ENCODE peak calls at places on chromosomes 4 and X, in six cellular contexts. V is psoas muscle; Y is CD8-positive, alpha-beta T cell; L is neuronal stem cell; D is H9; H is left ventricle myocardium inferior. R is an unnamed sample. For H3K4me1, the result is how much of the 10 kb centered on the place peaks cover.

GRCh38 chr4:153115322-153116100 is 88.7 kb upstream of the TRIM2 start:
- DNase-seq in V (no peak), L (no peak), D (no peak), Y (peak), H (no peak), R (no peak)

GRCh38 chr4:153535735-153536494 is 69.8 kb downstream of the TMEM131L start:
- DNase-seq in H (no peak), L (no peak), D (peak), Y (no peak), V (no peak), R (no peak)

GRCh38 chr4:138405934-138406567 is 163.9 kb upstream of the SLC7A11 start:
- DNase-seq in Y (no peak), H (no peak), L (no peak), V (no peak), D (no peak), R (no peak)

GRCh38 chr4:53905935-53906377 is 158.4 kb downstream of the CHIC2 start:
- DNase-seq in Y (no peak), V (peak), L (peak), H (peak), D (peak), R (no peak)

GRCh38 chr4:171612907-171613306 is 200.3 kb upstream of the GALNTL6 start:
- DNase-seq in H (no peak), D (no peak), L (no peak), V (no peak), Y (no peak), R (no peak)

GRCh38 chr4:138736362-138736761 is 279.2 kb upstream of the NOCT start:
- DNase-seq in H (no peak), Y (no peak), D (no peak), V (no peak), L (no peak), R (no peak)

GRCh38 chr4:5389756-5390155 is 318.6 kb downstream of the EVC2 start:
- DNase-seq in D (peak), V (no peak), H (no peak), L (no peak), Y (no peak), R (no peak)

GRCh38 chrX:12741416-12741815 is 49.8 kb upstream of the PRPS2 start:
- DNase-seq in D (no peak), Y (no peak), L (no peak), V (no peak), H (no peak), R (no peak)

GRCh38 chr4:25925486-25926201 is 11.6 kb downstream of the SMIM20 start:
- DNase-seq in L (no peak), D (peak), Y (no peak), H (peak), V (peak), R (peak)

GRCh38 chr4:142218726-142219125 is 582.3 kb downstream of the IL15 start:
- DNase-seq in V (no peak), L (no peak), D (no peak), H (no peak), Y (no peak), R (no peak)

GRCh38 chr4:8378101-8378724 is 62.3 kb downstream of the ACOX3 start:
- DNase-seq in D (no peak), H (peak), V (no peak), Y (no peak), L (no peak), R (peak)

GRCh38 chrX:40102393-40103381 is 4.9 kb upstream of the BCOR start:
- DNase-seq in L (no peak), Y (no peak), D (peak), V (no peak), H (no peak), R (no peak)

GRCh38 chr4:164467493-164467892 is 286.4 kb upstream of the SMIM31 start:
- DNase-seq in V (no peak), D (no peak), Y (no peak), H (no peak), L (no peak), R (no peak)

GRCh38 chrX:153317306-153317705 is 4.3 kb downstream of the PNMA6F start:
- DNase-seq in D (no peak), H (no peak), L (no peak), V (no peak), Y (no peak), R (no peak)

GRCh38 chr4:186650401-186651180 is 73.1 kb downstream of the FAT1 start:
- DNase-seq in Y (no peak), D (no peak), V (no peak), H (no peak), L (no peak), R (no peak)

GRCh38 chr4:163332526-163333405 is at the start of gene NPY1R:
- DNase-seq in H (peak), Y (no peak), L (peak), V (peak), D (peak), R (peak)

GRCh38 chr4:142314686-142315085 is 531.4 kb downstream of the INPP4B start:
- DNase-seq in L (no peak), Y (no peak), D (no peak), V (no peak), H (no peak), R (no peak)

GRCh38 chrX:69158166-69159040 is 6.8 kb downstream of the PJA1 start:
- DNase-seq in V (peak), H (peak), Y (peak), L (no peak), D (peak), R (no peak)
- H3K27ac ChIP-seq in V (no peak), H (peak), Y (no peak), L (no peak), D (no peak), R (no peak)

GRCh38 chr4:168887809-168888208 is 122.2 kb downstream of the CBR4 start:
- DNase-seq in Y (no peak), H (no peak), D (no peak), L (no peak), V (no peak), R (no peak)

GRCh38 chr4:168886361-168886760 is 123.7 kb downstream of the CBR4 start:
- DNase-seq in V (no peak), Y (no peak), H (no peak), L (no peak), D (no peak), R (no peak)

GRCh38 chr4:168883513-168883912 is 126.5 kb downstream of the CBR4 start:
- DNase-seq in L (no peak), V (no peak), H (no peak), Y (no peak), D (no peak), R (no peak)

GRCh38 chr4:168884251-168885124 is 125.6 kb downstream of the CBR4 start:
- DNase-seq in H (no peak), Y (no peak), V (no peak), D (no peak), L (no peak), R (no peak)

DNA sequence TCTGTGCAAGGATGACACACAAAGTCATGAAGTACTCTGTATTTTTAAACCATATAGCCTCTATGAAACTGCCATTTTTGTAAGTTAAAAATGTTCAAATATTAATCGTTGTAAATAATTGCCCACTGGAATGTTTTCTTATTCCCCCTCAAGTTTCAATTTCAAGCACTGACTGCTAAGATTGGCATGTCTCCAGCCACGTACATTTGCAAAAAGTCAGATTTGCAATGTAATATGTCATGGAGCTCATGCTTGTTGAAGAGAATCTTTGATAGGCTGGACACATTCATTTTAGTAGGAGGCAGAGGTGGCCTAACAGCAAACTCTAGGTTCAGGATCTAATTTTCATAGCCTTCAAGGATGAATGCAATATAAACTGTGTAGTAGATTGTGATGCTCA is 124.6 kb downstream of the CBR4 start:
- DNase-seq in D (no peak), V (no peak), L (no peak), H (no peak), Y (no peak), R (no peak)
- H3K4me1 ChIP-seq in D (under half), V (half or more), L (under half), H (half or more), Y (under half), R (under half)

GRCh38 chrX:10415704-10416001 is 204.7 kb downstream of the MID1 start:
- DNase-seq in H (no peak), Y (no peak), V (no peak), D (no peak), L (no peak), R (no peak)

GRCh38 chrX:10414106-10414824 is 206.1 kb downstream of the MID1 start:
- DNase-seq in D (no peak), V (no peak), Y (no peak), L (no peak), H (no peak), R (no peak)

GRCh38 chrX:10416424-10416823 is 204.0 kb downstream of the MID1 start:
- DNase-seq in V (no peak), L (no peak), H (no peak), D (no peak), Y (no peak), R (no peak)

DNA sequence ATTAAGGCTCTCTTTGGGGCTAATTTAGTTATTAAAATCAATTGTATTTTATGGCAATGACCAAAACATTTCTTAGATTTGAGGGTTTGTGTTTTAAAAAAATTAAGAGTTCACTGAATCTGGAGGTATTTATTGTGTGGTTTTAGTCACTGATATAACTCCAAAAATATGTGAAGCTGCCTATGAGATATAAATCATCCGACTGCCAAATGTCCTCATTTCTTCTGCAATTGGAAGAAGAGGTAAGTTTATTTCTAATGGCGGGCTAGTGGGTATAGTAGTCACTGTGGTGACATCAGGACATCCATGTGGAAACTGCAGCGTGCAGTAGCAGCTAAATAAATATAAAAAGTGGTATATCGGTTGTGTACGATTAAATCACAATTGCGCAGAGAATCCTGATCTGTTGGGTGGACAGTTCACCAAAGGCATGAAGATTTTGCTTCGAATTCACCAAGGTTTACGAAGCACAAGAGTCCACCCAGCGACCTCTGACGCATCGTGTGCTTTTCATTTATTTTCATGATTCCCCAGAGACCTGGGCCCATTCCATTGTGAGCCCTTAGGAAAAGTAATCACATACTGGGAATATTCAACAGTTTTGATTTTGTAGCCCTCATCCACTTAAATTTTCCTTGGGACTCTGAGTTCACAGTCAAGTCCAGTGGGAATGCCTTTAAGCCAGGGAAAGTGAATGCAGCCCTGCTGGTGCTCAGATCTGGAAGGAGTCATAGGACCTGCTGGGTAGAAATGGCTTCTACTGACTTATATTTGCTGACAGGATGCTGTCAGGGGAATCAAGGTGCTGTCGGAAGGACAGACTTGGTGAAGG is 205.3 kb downstream of the MID1 start:
- DNase-seq in H (no peak), Y (no peak), V (no peak), L (no peak), D (no peak), R (no peak)
- H3K27ac ChIP-seq in H (no peak), Y (no peak), V (no peak), L (no peak), D (no peak), R (no peak)

GRCh38 chr4:169254546-169254983 is 16.2 kb downstream of the SH3RF1 start:
- DNase-seq in H (no peak), V (no peak), D (no peak), L (no peak), Y (no peak), R (no peak)
- H3K4me1 ChIP-seq in H (half or more), V (half or more), D (under half), L (under half), Y (under half), R (under half)

GRCh38 chrX:47940448-47940847 is 63.3 kb downstream of the ZNF182 start:
- DNase-seq in L (no peak), V (no peak), D (no peak), Y (no peak), H (no peak), R (no peak)
- H3K27ac ChIP-seq in L (no peak), V (no peak), D (no peak), Y (no peak), H (no peak), R (no peak)

GRCh38 chr4:41146716-41147506 is 67.4 kb downstream of the APBB2 start:
- DNase-seq in H (no peak), Y (no peak), V (peak), L (peak), D (peak), R (no peak)

GRCh38 chr4:41146196-41146595 is 68.1 kb downstream of the APBB2 start:
- DNase-seq in Y (no peak), V (no peak), H (no peak), L (no peak), D (no peak), R (no peak)

GRCh38 chr4:41154001-41154813 is 60.1 kb downstream of the APBB2 start:
- DNase-seq in Y (no peak), D (no peak), H (no peak), V (no peak), L (no peak), R (no peak)

GRCh38 chr4:41148292-41148691 is 66.0 kb downstream of the APBB2 start:
- DNase-seq in V (no peak), Y (no peak), L (no peak), H (no peak), D (no peak), R (no peak)

GRCh38 chr4:41150401-41150800 is 63.9 kb downstream of the APBB2 start:
- DNase-seq in Y (no peak), H (no peak), D (no peak), L (no peak), V (no peak), R (no peak)
- H3K4me1 ChIP-seq in Y (under half), H (half or more), D (under half), L (under half), V (under half), R (under half)

DNA sequence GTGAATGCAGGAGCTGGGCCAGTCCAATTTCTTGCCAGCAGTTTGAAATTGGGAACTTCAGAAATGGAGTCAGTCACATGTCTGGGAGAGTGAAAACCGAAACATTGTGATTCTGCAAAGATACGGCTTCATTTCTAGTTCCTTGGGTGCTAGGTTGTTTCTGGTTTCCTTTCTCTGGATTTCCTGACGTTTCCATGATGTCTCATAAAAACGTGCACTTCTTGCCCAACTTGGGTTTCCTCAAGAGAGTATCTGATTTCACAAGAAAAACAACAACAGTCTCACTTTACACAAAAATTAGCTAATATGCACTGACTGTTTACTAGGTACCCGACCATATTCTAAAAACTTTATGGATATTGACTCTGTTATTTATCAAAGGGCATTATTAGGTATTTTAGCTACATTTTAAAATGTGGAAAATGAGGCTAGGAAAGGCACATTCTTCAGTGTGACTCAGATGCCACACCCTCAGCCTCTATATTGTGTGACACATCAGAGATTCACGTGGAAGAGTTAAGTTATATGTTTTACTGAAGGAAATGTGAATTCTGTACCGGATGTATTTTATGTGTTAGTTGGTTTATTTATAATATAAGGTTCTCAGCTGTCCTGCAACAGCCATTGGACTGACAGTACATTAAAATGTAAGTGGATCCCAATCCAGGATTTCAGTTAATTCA is 225.0 kb upstream of the PUDP start:
- DNase-seq in Y (no peak), D (no peak), V (no peak), L (no peak), H (no peak), R (no peak)
- H3K27ac ChIP-seq in Y (no peak), D (no peak), V (no peak), L (no peak), H (no peak), R (no peak)

GRCh38 chr4:118740869-118741268 is 55.7 kb downstream of the METTL14 start:
- DNase-seq in V (no peak), L (no peak), Y (no peak), D (no peak), H (no peak), R (no peak)

GRCh38 chr4:118742050-118742449 is 56.9 kb downstream of the METTL14 start:
- DNase-seq in V (no peak), Y (no peak), L (no peak), D (no peak), H (no peak), R (no peak)

GRCh38 chr4:118743867-118744266 is 58.7 kb downstream of the METTL14 start:
- DNase-seq in V (peak), Y (no peak), L (no peak), D (no peak), H (no peak), R (peak)

GRCh38 chr4:118738999-118739690 is 54.0 kb downstream of the METTL14 start:
- DNase-seq in L (no peak), V (no peak), D (no peak), Y (no peak), H (no peak), R (no peak)

DNA sequence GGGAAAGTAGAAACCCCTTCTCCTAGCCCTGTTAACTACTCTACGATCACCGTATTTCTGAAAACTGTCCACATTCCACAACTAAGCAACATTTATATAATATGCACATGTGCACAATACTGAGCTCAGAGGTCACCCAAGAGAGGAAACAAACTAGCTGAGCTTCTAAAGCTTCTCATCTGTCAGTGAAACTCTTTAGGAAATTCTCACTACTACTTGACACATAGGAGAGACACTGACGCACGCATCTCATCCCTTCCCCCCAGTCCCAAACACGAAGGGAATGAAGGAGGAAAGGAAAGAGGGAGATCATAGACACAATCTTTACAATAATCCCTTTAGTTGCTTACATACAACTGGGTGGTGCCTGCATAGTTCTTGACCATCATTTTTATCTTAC is 56.3 kb downstream of the METTL14 start:
- DNase-seq in V (no peak), Y (no peak), L (no peak), H (no peak), D (no peak), R (no peak)
- H3K4me1 ChIP-seq in V (under half), Y (under half), L (under half), H (under half), D (under half), R (under half)

DNA sequence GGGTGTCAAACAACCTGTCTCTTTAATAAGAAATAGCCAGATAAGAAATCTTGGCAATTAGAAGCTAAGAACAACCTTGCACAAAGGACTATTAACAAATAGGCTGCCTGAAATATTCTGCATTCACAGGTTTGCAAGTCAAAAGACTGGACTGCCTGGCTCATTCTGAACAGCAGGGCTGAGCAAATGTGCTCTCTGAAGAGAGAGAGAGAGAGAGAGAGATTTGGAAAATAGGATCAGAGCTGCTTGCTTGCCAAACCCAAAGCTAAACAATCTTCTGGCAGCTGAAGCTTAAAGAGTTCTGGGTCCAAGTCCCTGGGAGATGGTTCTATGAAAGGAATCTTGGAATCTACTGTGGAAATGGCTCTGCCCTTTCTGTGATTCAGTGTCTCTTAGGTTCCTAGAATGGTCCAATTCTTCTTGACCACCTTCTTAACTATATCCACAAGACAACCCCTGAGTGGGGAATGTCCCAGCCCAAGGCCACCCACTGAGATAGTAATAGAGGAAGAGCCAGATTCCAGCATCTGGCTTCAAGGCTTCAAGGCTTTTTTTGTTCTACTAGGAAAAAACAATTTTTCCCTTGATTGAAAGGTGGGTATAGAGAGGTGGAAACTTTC is 66.1 kb upstream of the EFNB1 start:
- DNase-seq in H (no peak), V (no peak), D (no peak), L (no peak), Y (no peak), R (no peak)
- H3K27ac ChIP-seq in H (no peak), V (no peak), D (no peak), L (no peak), Y (no peak), R (no peak)